ENCODE peak calls at places on chromosomes 11 and 22, in ten cellular contexts. X is transverse colon, D is stomach, Z is HCT116, T is prostate gland, E is HepG2, N is endothelial cell of umbilical vein, B is K562, H is spleen, K is sigmoid colon. W is an unnamed sample.
A peak's percentile ranks its signal among the peaks of the same experiment; 100 is the strongest.

GRCh38 chr22:35442471-35442870 is 42.5 kb downstream of the MCM5 start:
- DNase-seq in K (no peak), D (no peak), B (no peak), Z (no peak), N (no peak), E (no peak), H (no peak), X (no peak), T (no peak), W (no peak)

GRCh38 chr11:122584670-122585069 is 70.9 kb upstream of the UBASH3B start:
- DNase-seq in B (no peak), E (no peak), Z (no peak), H (no peak), T (no peak), K (no peak), X (no peak), D (no peak), N (no peak), W (no peak)

GRCh38 chr11:10872097-10872496 is 14.2 kb upstream of the ZBED5 start:
- DNase-seq in D (no peak), T (no peak), E (no peak), N (no peak), X (no peak), H (no peak), K (no peak), B (no peak), Z (no peak), W (no peak)

GRCh38 chr22:23117275-23117674 is 24.5 kb downstream of the RSPH14 start:
- DNase-seq in N (no peak), X (no peak), D (no peak), K (no peak), T (no peak), Z (no peak), H (no peak), B (peak; percentile 57), E (no peak), W (no peak)

GRCh38 chr11:75667268-75667830 is 1.5 kb downstream of the MAP6 start:
- DNase-seq in K (no peak), B (no peak), N (no peak), D (peak; percentile 36), E (no peak), T (peak; percentile 20), Z (no peak), H (no peak), X (peak; percentile 9), W (no peak)

GRCh38 chr11:64206457-64207246 is at the start of gene FERMT3:
- DNase-seq in B (peak; percentile 72), T (no peak), X (peak; percentile 90), K (no peak), E (no peak), N (no peak), Z (no peak), D (peak; percentile 83), H (peak; percentile 97), W (peak; percentile 74)

GRCh38 chr22:33726294-33726711 is 194.0 kb downstream of the LARGE1 start:
- DNase-seq in K (peak; percentile 70), T (peak; percentile 23), N (no peak), Z (no peak), B (no peak), E (no peak), X (no peak), H (no peak), D (no peak), W (no peak)

GRCh38 chr11:27571151-27571840 is 64.7 kb upstream of the LIN7C start:
- DNase-seq in T (no peak), X (no peak), H (no peak), N (no peak), Z (no peak), D (no peak), E (no peak), B (no peak), K (no peak), W (no peak)

GRCh38 chr11:21933095-21933494 is 259.8 kb upstream of the ANO5 start:
- DNase-seq in N (no peak), B (no peak), H (no peak), T (no peak), E (no peak), K (no peak), D (no peak), X (no peak), Z (no peak), W (no peak)

GRCh38 chr22:46617250-46618103 is 2.7 kb upstream of the GRAMD4 start:
- DNase-seq in T (no peak), N (no peak), D (no peak), B (no peak), K (no peak), E (no peak), H (no peak), X (peak; percentile 44), Z (no peak), W (no peak)

GRCh38 chr11:72548481-72548880 is 114.2 kb upstream of the CLPB start:
- DNase-seq in N (no peak), T (no peak), Z (no peak), E (no peak), X (no peak), D (no peak), B (no peak), H (no peak), K (no peak), W (no peak)

DNA sequence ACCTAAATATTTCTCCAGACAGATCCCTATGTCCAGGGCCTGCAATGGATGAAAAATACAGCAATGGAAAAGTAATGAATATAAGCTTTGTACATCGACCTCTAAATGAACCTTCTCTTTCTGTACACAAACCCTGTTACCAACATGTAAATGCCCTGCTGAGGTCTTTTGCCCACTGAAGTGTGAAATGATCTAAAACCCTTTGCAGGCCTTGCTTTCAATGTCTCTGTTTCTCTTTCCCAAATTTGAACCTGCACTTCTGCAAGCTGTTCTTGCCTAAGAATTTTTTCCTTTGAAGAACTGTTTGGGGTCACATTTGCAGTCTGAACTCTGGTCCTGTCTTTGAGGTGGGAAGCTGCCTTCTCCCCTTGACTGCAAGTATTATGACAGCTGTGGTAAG is 1237.1 kb downstream of the FAM181B start:
- DNase-seq in D (no peak), N (no peak), X (no peak), E (no peak), H (no peak), Z (no peak), T (no peak), B (no peak), K (no peak), W (no peak)
- TF ChIP-seq POLR2AphosphoS5 in D (no peak), N (no peak), X (no peak), E (no peak), H (no peak), Z (no peak), T (no peak), B (no peak), K (no peak), W (no peak)

DNA sequence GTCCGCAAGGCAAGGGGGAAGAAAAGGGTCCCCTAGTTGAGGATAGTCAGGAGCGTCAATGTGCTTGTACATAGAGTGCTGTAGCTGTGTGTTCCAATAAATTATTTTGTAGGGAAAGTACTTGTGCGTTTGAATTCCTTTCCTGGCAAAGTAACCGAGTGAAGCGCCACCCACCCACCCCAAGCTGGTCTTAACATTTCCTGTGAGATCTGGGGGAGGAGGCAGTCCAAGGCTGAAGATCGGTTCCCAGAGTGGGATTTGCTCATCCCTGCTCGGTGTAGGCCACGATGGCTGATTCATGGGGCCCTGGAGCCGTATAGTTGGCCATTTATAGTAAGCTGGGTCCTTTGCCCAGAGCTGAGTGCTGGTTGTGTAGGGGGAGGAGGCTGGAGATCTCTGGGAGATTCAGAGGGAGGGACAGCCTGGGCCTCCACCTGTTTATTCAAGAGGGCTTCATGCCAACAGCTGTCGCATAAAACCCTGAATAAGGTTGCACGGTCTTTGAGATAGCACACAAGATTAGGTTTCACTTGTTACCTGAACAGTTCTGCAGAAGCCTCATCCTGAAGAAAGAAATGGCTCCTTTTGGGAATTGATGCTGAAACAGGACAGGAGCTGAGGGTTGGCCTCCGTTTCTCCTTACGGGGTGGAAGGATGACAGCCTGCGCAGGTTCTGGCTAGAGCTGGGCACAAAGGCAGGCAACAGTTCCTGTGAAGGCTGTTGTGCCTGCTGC is 2.4 kb downstream of the ATF4 start:
- DNase-seq in N (peak; percentile 43), B (no peak), K (peak; percentile 90), X (peak; percentile 69), D (peak; percentile 56), Z (no peak), H (peak; percentile 67), E (no peak), T (peak; percentile 82), W (no peak)
- TF ChIP-seq POLR2A in N (peak; percentile 88), B (peak; percentile 87), K (peak; percentile 35), X (peak; percentile 49), D (no peak), Z (peak; percentile 25), H (no peak), E (no peak), T (no peak), W (no peak)

GRCh38 chr11:94181943-94182342 is 53.3 kb downstream of the PANX1 start:
- DNase-seq in H (no peak), X (no peak), Z (no peak), N (no peak), B (no peak), D (no peak), K (no peak), E (no peak), T (no peak), W (no peak)
- TF ChIP-seq POLR2AphosphoS5 in H (no peak), X (no peak), Z (no peak), N (no peak), B (no peak), D (no peak), K (no peak), E (no peak), T (no peak), W (no peak)

GRCh38 chr22:40042312-40042711 is 47.6 kb downstream of the FAM83F start:
- DNase-seq in T (no peak), Z (no peak), H (no peak), N (no peak), K (no peak), B (peak; percentile 14), X (no peak), E (no peak), D (no peak), W (no peak)

GRCh38 chr22:40041738-40042137 is 47.0 kb downstream of the FAM83F start:
- DNase-seq in B (no peak), E (no peak), T (no peak), H (peak; percentile 24), D (no peak), X (no peak), K (peak; percentile 37), N (no peak), Z (no peak), W (no peak)

GRCh38 chr22:40043086-40043485 is 48.3 kb downstream of the FAM83F start:
- DNase-seq in N (no peak), H (no peak), Z (no peak), T (peak; percentile 88), E (no peak), D (no peak), K (peak; percentile 76), B (no peak), X (peak; percentile 52), W (peak; percentile 84)

GRCh38 chr22:40039482-40039881 is 44.7 kb downstream of the FAM83F start:
- DNase-seq in N (no peak), H (no peak), E (no peak), T (no peak), D (no peak), K (no peak), B (no peak), X (no peak), Z (no peak), W (no peak)

DNA sequence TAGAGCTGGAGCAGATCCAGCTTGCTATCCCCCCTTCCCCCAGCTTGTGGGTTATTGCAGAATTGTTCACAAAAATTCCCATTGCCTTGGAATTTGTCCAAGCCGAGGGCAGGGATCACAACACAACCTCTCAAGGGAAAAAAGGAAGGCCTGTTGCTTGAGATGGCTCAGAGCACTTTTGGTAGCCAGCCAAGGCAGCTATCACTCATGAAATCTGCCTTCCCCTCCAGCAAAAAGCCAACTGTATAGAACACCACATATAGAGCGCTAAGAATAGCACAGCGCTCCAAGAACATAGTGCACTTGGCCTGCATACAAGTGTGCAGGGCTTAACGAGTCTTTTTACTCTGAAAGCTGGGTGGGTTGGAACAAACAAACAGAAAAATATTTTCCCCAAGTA is 46.2 kb downstream of the FAM83F start:
- DNase-seq in E (no peak), K (peak; percentile 80), D (no peak), H (no peak), X (peak; percentile 27), N (peak; percentile 95), T (no peak), B (peak; percentile 27), Z (no peak), W (no peak)
- TF ChIP-seq POLR2A in E (no peak), K (no peak), D (no peak), H (no peak), X (no peak), N (no peak), T (no peak), B (no peak), Z (no peak), W (no peak)